ENCODE peak calls at places on chromosomes 13 and 19, in four cellular contexts. K is lower leg skin, R is GM13977, L is bronchial epithelial cell. V is an unnamed sample.

GRCh38 chr19:54485846-54486245 is 12.8 kb upstream of the CDC42EP5 start:
- DNase-seq in K (no peak), R (no peak), L (no peak), V (no peak)

GRCh38 chr13:97328222-97328790 is 105.7 kb upstream of the RAP2A start:
- DNase-seq in K (no peak), R (no peak), L (peak), V (no peak)

GRCh38 chr13:72983085-72983768 is 75.6 kb upstream of the KLF5 start:
- DNase-seq in K (no peak), R (no peak), L (peak), V (no peak)

GRCh38 chr19:3359850-3360493 is 6.4 kb upstream of the NFIC start:
- DNase-seq in K (no peak), R (peak), L (no peak), V (peak)

GRCh38 chr13:69109891-69110525 is 997.6 kb upstream of the ATXN8OS start:
- DNase-seq in K (no peak), R (no peak), L (peak), V (no peak)

GRCh38 chr19:28026636-28027035 is 1186.3 kb downstream of the UQCRFS1 start:
- DNase-seq in K (no peak), R (no peak), L (no peak), V (no peak)

GRCh38 chr13:60402022-60402421 is 5.0 kb downstream of the TDRD3 start:
- DNase-seq in K (no peak), R (no peak), L (peak), V (no peak)

GRCh38 chr13:44411841-44412240 is 38.2 kb downstream of the SERP2 start:
- DNase-seq in K (no peak), R (no peak), L (no peak), V (no peak)

GRCh38 chr19:52227196-52227940 is 37.5 kb downstream of the PPP2R1A start:
- DNase-seq in K (no peak), R (no peak), L (no peak), V (no peak)

GRCh38 chr13:98325724-98326123 is 148.7 kb upstream of the RNF113B start:
- DNase-seq in K (no peak), R (no peak), L (no peak), V (no peak)

GRCh38 chr19:313988-314815 is 23.0 kb upstream of the PLPP2 start:
- DNase-seq in K (no peak), R (no peak), L (no peak), V (no peak)

GRCh38 chr13:101726681-101727080 is 274.2 kb downstream of the ITGBL1 start:
- DNase-seq in K (no peak), R (no peak), L (no peak), V (no peak)
- TF ChIP-seq CTCF in K (no peak), R (no peak), L (no peak), V (no peak)

GRCh38 chr13:91729859-91730258 is 331.4 kb downstream of the GPC5 start:
- DNase-seq in K (no peak), R (no peak), L (no peak), V (no peak)
- TF ChIP-seq CTCF in K (no peak), R (no peak), L (no peak), V (no peak)

GRCh38 chr19:19498255-19498991 is 16.9 kb downstream of the TSSK6 start:
- DNase-seq in K (no peak), R (no peak), L (no peak), V (no peak)
- TF ChIP-seq CTCF in K (no peak), R (no peak), L (no peak), V (no peak)

GRCh38 chr19:2233601-2234280 is 2.4 kb downstream of the PLEKHJ1 start:
- DNase-seq in K (no peak), R (no peak), L (no peak), V (no peak)

GRCh38 chr19:2230029-2230531 is 6.0 kb downstream of the PLEKHJ1 start:
- DNase-seq in K (no peak), R (no peak), L (no peak), V (no peak)

GRCh38 chr19:2230807-2231533 is 5.2 kb downstream of the PLEKHJ1 start:
- DNase-seq in K (no peak), R (no peak), L (no peak), V (no peak)

GRCh38 chr19:2231621-2232221 is 4.4 kb downstream of the PLEKHJ1 start:
- DNase-seq in K (no peak), R (no peak), L (no peak), V (no peak)

DNA sequence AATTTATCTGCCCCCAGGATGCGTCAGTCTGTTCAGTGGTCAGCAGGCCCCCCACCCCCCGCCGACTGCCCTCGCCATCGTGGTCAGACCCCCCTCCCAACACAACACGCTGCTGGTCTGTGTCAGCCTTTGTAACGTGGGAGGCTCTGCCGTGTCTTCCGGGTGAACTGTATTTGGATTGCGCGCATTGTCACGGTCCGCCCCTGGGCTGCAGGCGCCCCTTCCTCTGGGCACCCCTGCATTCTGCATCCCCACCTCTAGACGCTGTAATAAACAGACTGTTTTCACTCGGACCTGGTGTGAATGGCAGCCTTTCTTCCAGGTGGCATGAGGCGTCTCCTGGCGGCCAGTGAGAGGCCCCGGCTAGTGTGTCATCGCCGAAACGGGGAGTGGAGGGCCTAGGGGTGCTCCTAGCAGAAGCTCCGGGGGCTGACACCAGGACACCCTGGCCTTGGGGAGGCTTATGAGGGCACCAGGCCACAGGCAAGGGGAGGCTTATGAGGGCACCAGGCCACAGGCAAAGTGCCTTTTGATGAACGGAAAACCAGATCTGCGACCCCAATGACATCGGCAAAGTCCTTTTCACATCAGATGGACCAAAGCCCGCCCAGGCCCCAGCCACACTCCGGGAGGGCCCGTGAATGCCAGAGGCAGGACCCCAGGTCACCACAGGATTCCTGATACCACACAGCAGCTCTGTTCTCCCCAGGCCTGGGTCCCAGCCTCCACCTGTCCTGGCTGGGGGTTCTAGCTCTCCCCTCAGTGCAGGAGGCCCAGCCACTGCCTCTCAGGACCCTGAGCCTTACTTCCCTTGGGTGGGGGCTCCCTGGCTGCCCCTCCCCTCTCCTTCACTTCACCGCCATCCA is 3.6 kb downstream of the PLEKHJ1 start:
- DNase-seq in K (no peak), R (no peak), L (no peak), V (no peak)
- TF ChIP-seq CTCF in K (no peak), R (no peak), L (no peak), V (no peak)

GRCh38 chr19:8456064-8456463 is 11.3 kb downstream of the HNRNPM start:
- DNase-seq in K (no peak), R (no peak), L (no peak), V (no peak)
- TF ChIP-seq CTCF in K (no peak), R (no peak), L (peak), V (peak)

GRCh38 chr13:112063309-112063626 is 3.7 kb upstream of the SOX1 start:
- DNase-seq in K (no peak), R (no peak), L (no peak), V (no peak)

GRCh38 chr13:112061367-112062046 is 5.4 kb upstream of the SOX1 start:
- DNase-seq in K (no peak), R (peak), L (no peak), V (no peak)

GRCh38 chr13:112062047-112062618 is 4.8 kb upstream of the SOX1 start:
- DNase-seq in K (no peak), R (no peak), L (no peak), V (no peak)

GRCh38 chr13:112063807-112064206 is 3.1 kb upstream of the SOX1 start:
- DNase-seq in K (no peak), R (no peak), L (no peak), V (no peak)

GRCh38 chr13:112062619-112063308 is 4.2 kb upstream of the SOX1 start:
- DNase-seq in K (no peak), R (peak), L (no peak), V (no peak)
- TF ChIP-seq CTCF in K (no peak), R (peak), L (no peak), V (no peak)

GRCh38 chr13:41196011-41196410 is 1.6 kb upstream of the KBTBD7 start:
- DNase-seq in K (no peak), R (no peak), L (no peak), V (no peak)

GRCh38 chr13:41199061-41199460 is 4.7 kb upstream of the KBTBD7 start:
- DNase-seq in K (no peak), R (no peak), L (no peak), V (no peak)

GRCh38 chr13:41199526-41199925 is 5.2 kb upstream of the KBTBD7 start:
- DNase-seq in K (no peak), R (peak), L (no peak), V (no peak)

GRCh38 chr13:41193919-41194824 is at the start of gene KBTBD7:
- DNase-seq in K (peak), R (peak), L (peak), V (peak)

DNA sequence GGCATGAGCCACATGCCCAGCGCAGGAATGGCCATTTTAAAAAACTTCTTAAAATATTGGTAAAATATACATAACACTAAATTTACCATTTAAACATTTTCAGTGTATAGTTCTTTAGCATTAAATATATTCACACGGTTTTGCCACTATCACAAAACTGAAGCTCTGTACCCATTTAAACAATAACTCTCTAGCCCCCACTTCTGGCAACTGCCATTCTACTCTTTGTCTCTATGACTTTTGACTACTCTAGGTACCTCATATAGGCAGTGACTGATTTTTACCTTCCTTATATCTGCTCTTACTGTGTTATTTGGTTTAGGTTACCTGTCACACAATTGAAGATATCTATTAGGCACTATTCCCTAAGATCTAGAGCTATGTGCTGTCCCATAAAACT is 2.3 kb upstream of the KBTBD7 start:
- DNase-seq in K (no peak), R (no peak), L (peak), V (peak)
- TF ChIP-seq CTCF in K (no peak), R (peak), L (peak), V (no peak)

GRCh38 chr13:48333976-48334375 is 30.4 kb downstream of the RB1 start:
- DNase-seq in K (no peak), R (no peak), L (peak), V (no peak)

DNA sequence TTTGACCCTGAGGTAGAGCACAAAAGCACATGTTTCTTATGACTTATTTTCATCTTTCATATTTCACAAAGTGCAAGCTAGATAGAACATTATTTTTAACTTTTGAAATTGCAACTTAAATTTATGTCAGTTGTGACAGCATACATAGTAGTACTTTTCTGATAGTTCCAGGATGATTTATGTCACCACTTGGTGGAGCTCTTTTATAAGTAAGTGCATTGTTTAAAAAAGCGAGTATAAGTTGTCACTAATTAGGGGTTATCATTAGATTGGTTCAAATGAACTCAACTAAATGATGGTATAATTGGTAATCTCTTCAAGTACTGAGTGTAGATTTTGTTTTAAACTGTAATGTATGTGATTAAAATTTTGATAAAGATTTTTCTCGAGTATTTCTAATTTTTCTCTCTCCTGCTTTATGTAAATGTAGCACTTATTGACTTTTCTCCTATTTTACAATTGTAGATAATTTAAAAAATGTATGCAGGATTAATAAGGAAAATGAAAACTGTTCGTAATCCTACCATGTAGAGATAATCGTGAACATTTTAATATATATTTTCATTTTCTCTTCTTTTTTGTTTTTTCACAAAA is 31.1 kb downstream of the RB1 start:
- DNase-seq in K (no peak), R (peak), L (peak), V (no peak)
- TF ChIP-seq CTCF in K (no peak), R (peak), L (peak), V (peak)

GRCh38 chr19:6011206-6011605 is 33.3 kb upstream of the RANBP3 start:
- DNase-seq in K (no peak), R (no peak), L (no peak), V (no peak)
- TF ChIP-seq CTCF in K (no peak), R (no peak), L (no peak), V (no peak)